ENCODE peak calls at places on chromosomes 1 and 21, in seven cellular contexts. Y is CD8-positive, alpha-beta T cell; G is astrocyte; P is heart left ventricle; O is psoas muscle; Q is suprapubic skin; V is K562. M is an unnamed sample. For H3K9me3, the result is how much of the 10 kb centered on the place peaks cover.

GRCh38 chr1:47785561-47786271 is 211.5 kb downstream of the TRABD2B start:
- DNase-seq in Y (no peak), G (no peak), P (peak), O (peak), Q (no peak), V (no peak), M (no peak)

GRCh38 chr1:183480971-183481431 is 8.7 kb downstream of the SMG7 start:
- DNase-seq in Y (no peak), G (no peak), P (no peak), O (no peak), Q (no peak), V (no peak), M (no peak)

GRCh38 chr1:226697608-226698544 is 41.2 kb downstream of the ITPKB start:
- DNase-seq in Y (no peak), G (no peak), P (no peak), O (no peak), Q (no peak), V (no peak), M (no peak)

GRCh38 chr1:213669964-213670691 is 317.6 kb upstream of the PROX1 start:
- DNase-seq in Y (peak), G (no peak), P (no peak), O (no peak), Q (no peak), V (no peak), M (no peak)

GRCh38 chr1:10835423-10836421 is 39.3 kb upstream of the CASZ1 start:
- DNase-seq in Y (no peak), G (peak), P (peak), O (peak), Q (no peak), V (peak), M (peak)

GRCh38 chr1:183739082-183739481 is 65.8 kb upstream of the RGL1 start:
- DNase-seq in Y (no peak), G (no peak), P (no peak), O (no peak), Q (no peak), V (no peak), M (no peak)

GRCh38 chr1:31798433-31799195 is 17.2 kb downstream of the SPOCD1 start:
- DNase-seq in Y (no peak), G (peak), P (no peak), O (peak), Q (peak), V (no peak), M (no peak)

GRCh38 chr1:162548170-162548569 is 13.4 kb upstream of the UAP1 start:
- DNase-seq in Y (peak), G (peak), P (no peak), O (peak), Q (peak), V (no peak), M (no peak)

GRCh38 chr1:107952989-107953388 is 12.0 kb downstream of the VAV3 start:
- DNase-seq in Y (no peak), G (no peak), P (no peak), O (no peak), Q (no peak), V (no peak), M (no peak)

GRCh38 chr1:36366091-36366661 is 19.5 kb downstream of the STK40 start:
- DNase-seq in Y (peak), G (peak), P (peak), O (peak), Q (no peak), V (no peak), M (no peak)

GRCh38 chr1:40267767-40268187 is 9.7 kb downstream of the ZMPSTE24 start:
- DNase-seq in Y (no peak), G (peak), P (no peak), O (no peak), Q (no peak), V (no peak), M (peak)

GRCh38 chr21:17514124-17514481 is 1.3 kb downstream of the CXADR start:
- DNase-seq in Y (no peak), G (peak), P (no peak), O (no peak), Q (no peak), V (no peak), M (no peak)

GRCh38 chr1:160837558-160838205 is 25.0 kb downstream of the CD244 start:
- DNase-seq in Y (peak), G (peak), P (peak), O (peak), Q (no peak), V (no peak), M (no peak)

GRCh38 chr1:226979517-226980121 is 39.5 kb downstream of the COQ8A start:
- DNase-seq in Y (no peak), G (no peak), P (peak), O (peak), Q (no peak), V (no peak), M (no peak)

GRCh38 chr1:19384113-19384512 is 72.0 kb downstream of the SLC66A1 start:
- DNase-seq in Y (no peak), G (no peak), P (peak), O (no peak), Q (no peak), V (peak), M (peak)

GRCh38 chr1:61301824-61302652 is 219.7 kb downstream of the NFIA start:
- DNase-seq in Y (no peak), G (no peak), P (no peak), O (no peak), Q (no peak), V (no peak), M (no peak)

GRCh38 chr1:161094481-161094880 is 3.7 kb upstream of the KLHDC9 start:
- DNase-seq in Y (no peak), G (no peak), P (no peak), O (no peak), Q (no peak), V (no peak), M (no peak)

GRCh38 chr1:156075158-156075557 is 7.1 kb downstream of the MEX3A start:
- DNase-seq in Y (no peak), G (no peak), P (no peak), O (no peak), Q (no peak), V (no peak), M (no peak)

GRCh38 chr21:44085491-44086321 is 21.5 kb upstream of the PWP2 start:
- DNase-seq in Y (no peak), G (no peak), P (peak), O (no peak), Q (peak), V (no peak), M (no peak)

GRCh38 chr1:156618853-156619581 is at the start of gene HAPLN2:
- DNase-seq in Y (no peak), G (no peak), P (no peak), O (no peak), Q (no peak), V (peak), M (no peak)

GRCh38 chr1:206453111-206453510 is 17.2 kb upstream of the IKBKE start:
- DNase-seq in Y (no peak), G (no peak), P (no peak), O (no peak), Q (no peak), V (no peak), M (no peak)

GRCh38 chr1:30232288-30232899 is 491.0 kb downstream of the MATN1 start:
- DNase-seq in Y (no peak), G (no peak), P (no peak), O (no peak), Q (no peak), V (peak), M (no peak)

GRCh38 chr21:42375141-42375905 is 9.0 kb upstream of the TFF1 start:
- DNase-seq in Y (no peak), G (no peak), P (no peak), O (no peak), Q (no peak), V (no peak), M (no peak)

GRCh38 chr1:160437432-160438319 is 37.3 kb downstream of the VANGL2 start:
- DNase-seq in Y (no peak), G (no peak), P (no peak), O (no peak), Q (no peak), V (no peak), M (no peak)

GRCh38 chr1:247487057-247487456 is 29.2 kb upstream of the OR2B11 start:
- DNase-seq in Y (peak), G (no peak), P (no peak), O (no peak), Q (no peak), V (peak), M (no peak)

GRCh38 chr1:203564024-203564423 is 62.6 kb upstream of the ATP2B4 start:
- DNase-seq in Y (no peak), G (peak), P (no peak), O (no peak), Q (no peak), V (no peak), M (no peak)

GRCh38 chr1:226541231-226541630 is 7.3 kb upstream of the STUM start:
- DNase-seq in Y (no peak), G (no peak), P (no peak), O (no peak), Q (no peak), V (no peak), M (no peak)

GRCh38 chr1:41615316-41615715 is 130.8 kb upstream of the EDN2 start:
- DNase-seq in Y (no peak), G (no peak), P (no peak), O (no peak), Q (no peak), V (no peak), M (no peak)

GRCh38 chr1:235102993-235103411 is 25.6 kb downstream of the TOMM20 start:
- DNase-seq in Y (no peak), G (no peak), P (no peak), O (no peak), Q (no peak), V (no peak), M (no peak)

GRCh38 chr1:24289937-24290595 is 29.1 kb upstream of the GRHL3 start:
- DNase-seq in Y (no peak), G (peak), P (peak), O (peak), Q (peak), V (no peak), M (peak)

GRCh38 chr1:24154215-24154614 is 11.3 kb upstream of the IL22RA1 start:
- DNase-seq in Y (no peak), G (no peak), P (no peak), O (no peak), Q (no peak), V (no peak), M (no peak)

GRCh38 chr1:22255341-22256212 is 112.7 kb upstream of the WNT4 start:
- DNase-seq in Y (no peak), G (no peak), P (no peak), O (no peak), Q (no peak), V (no peak), M (no peak)

GRCh38 chr1:160189649-160190625 is at the start of gene CASQ1:
- DNase-seq in Y (no peak), G (no peak), P (peak), O (peak), Q (no peak), V (no peak), M (no peak)

GRCh38 chr1:227942021-227942715 is 5.6 kb downstream of the WNT9A start:
- DNase-seq in Y (no peak), G (no peak), P (no peak), O (peak), Q (peak), V (no peak), M (no peak)

GRCh38 chr1:60596791-60597748 is 485.3 kb upstream of the NFIA start:
- DNase-seq in Y (no peak), G (peak), P (no peak), O (no peak), Q (no peak), V (peak), M (no peak)

GRCh38 chr1:11898086-11898785 is 28.0 kb downstream of the KIAA2013 start:
- DNase-seq in Y (no peak), G (no peak), P (no peak), O (no peak), Q (no peak), V (no peak), M (peak)

GRCh38 chr1:11903210-11903609 is 23.0 kb downstream of the KIAA2013 start:
- DNase-seq in Y (no peak), G (no peak), P (no peak), O (no peak), Q (no peak), V (no peak), M (no peak)

GRCh38 chr1:11893907-11894251 is 32.3 kb downstream of the KIAA2013 start:
- DNase-seq in Y (peak), G (peak), P (peak), O (peak), Q (no peak), V (peak), M (peak)

GRCh38 chr1:11898831-11899467 is 27.3 kb downstream of the KIAA2013 start:
- DNase-seq in Y (no peak), G (no peak), P (no peak), O (no peak), Q (no peak), V (no peak), M (no peak)
- H3K4me3 ChIP-seq in Y (no peak), G (no peak), P (no peak), O (no peak), Q (no peak), V (no peak), M (no peak)

GRCh38 chr1:71345491-71345890 is 264.7 kb upstream of the ZRANB2 start:
- DNase-seq in Y (no peak), G (no peak), P (no peak), O (no peak), Q (no peak), V (no peak), M (no peak)
- H3K9me3 ChIP-seq in Y (under half), G (under half), P (under half), O (under half), Q (under half), V (under half), M (under half)

GRCh38 chr21:33542640-33543504 is at the start of gene SON:
- DNase-seq in Y (peak), G (peak), P (peak), O (peak), Q (peak), V (peak), M (peak)
- TF ChIP-seq CTCF in Y (no peak), G (no peak), P (no peak), O (no peak), Q (no peak), V (no peak), M (no peak)

DNA sequence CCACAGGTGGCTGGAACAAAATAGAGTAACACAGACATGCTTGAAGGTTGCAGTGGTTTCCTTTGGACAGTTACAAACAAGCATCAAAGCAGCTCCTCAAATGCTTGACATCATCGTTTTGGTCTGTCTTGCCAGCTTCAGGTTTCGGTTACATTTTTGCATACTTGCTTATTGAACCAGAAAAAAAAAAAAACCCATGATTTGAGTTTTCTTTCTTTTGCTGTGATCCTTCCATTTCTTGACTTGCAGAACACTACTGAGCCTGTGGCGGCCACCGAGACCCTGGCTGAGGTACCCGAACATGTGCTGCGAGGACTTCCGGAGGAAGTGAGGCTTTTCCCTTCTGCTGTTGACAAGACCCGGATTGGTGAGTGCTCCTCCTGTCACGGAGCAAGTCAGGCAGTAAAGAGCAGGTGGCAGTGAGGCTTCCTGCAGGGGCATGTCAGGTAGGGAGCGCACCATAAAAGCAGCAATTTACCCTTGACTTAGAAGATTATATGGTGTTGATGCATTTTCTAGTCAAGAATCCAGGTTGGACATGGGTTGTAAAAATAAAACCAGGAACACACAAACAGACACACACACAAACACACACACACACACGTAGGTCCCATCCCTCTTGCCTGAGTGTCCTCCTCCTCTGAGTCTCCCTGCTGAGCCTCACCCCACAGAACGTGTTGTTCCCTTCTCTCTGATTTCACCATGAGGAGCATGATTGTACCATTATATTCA is 30.9 kb downstream of the PRDM2 start:
- DNase-seq in Y (peak), G (peak), P (peak), O (peak), Q (no peak), V (no peak), M (no peak)
- H3K4me3 ChIP-seq in Y (peak), G (no peak), P (peak), O (peak), Q (peak), V (no peak), M (no peak)

GRCh38 chr1:2906620-2907019 is 105.1 kb upstream of the TTC34 start:
- DNase-seq in Y (no peak), G (no peak), P (no peak), O (no peak), Q (no peak), V (no peak), M (no peak)

GRCh38 chr1:2907051-2907450 is 105.6 kb upstream of the TTC34 start:
- DNase-seq in Y (no peak), G (no peak), P (no peak), O (no peak), Q (no peak), V (no peak), M (no peak)

GRCh38 chr1:2906105-2906504 is 104.6 kb upstream of the TTC34 start:
- DNase-seq in Y (no peak), G (no peak), P (peak), O (no peak), Q (no peak), V (no peak), M (no peak)

GRCh38 chr1:2904191-2904590 is 102.7 kb upstream of the TTC34 start:
- DNase-seq in Y (no peak), G (no peak), P (no peak), O (no peak), Q (no peak), V (no peak), M (no peak)

GRCh38 chr1:2905356-2905755 is 103.9 kb upstream of the TTC34 start:
- DNase-seq in Y (no peak), G (no peak), P (no peak), O (no peak), Q (no peak), V (no peak), M (no peak)
- H3K9me3 ChIP-seq in Y (under half), G (under half), P (under half), O (under half), Q (under half), V (under half), M (under half)

GRCh38 chr1:17950728-17951127 is 156.9 kb upstream of the IGSF21 start:
- DNase-seq in Y (no peak), G (no peak), P (no peak), O (no peak), Q (no peak), V (no peak), M (no peak)
- TF ChIP-seq CTCF in Y (no peak), G (no peak), P (no peak), O (no peak), Q (no peak), V (no peak), M (no peak)

GRCh38 chr21:25710550-25710949 is 24.2 kb downstream of the ATP5PF start:
- DNase-seq in Y (no peak), G (no peak), P (no peak), O (no peak), Q (no peak), V (no peak), M (no peak)

GRCh38 chr21:25709684-25710265 is 24.9 kb downstream of the ATP5PF start:
- DNase-seq in Y (no peak), G (no peak), P (no peak), O (no peak), Q (no peak), V (no peak), M (no peak)

DNA sequence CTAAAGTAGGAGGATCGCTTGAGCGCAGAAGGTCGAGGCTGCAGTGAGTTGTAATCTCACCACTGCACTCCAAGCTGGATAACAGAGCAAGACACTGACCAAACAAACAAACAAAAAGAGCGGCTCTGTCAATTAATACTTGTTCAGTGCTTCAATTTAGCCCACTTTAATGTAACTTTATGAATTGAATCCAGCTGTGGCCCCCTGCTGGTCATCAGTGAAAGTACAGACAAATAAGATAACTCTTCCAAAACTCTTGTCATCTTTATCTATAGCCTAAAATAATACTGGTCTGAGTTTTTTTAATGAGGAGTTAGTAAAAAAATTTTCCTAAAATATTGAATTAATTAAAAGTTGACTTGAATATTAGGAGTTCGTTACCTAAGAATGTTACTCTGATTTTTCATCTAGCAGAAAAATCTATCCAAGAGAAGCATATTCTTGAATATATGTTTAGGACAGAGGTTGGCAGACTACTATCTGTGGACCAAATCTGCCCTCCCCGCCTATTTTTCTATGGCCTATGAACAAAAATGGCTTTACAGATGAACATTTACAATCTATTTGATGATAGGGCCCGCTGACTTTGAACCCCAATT is 26.1 kb downstream of the ATP5PF start:
- DNase-seq in Y (peak), G (peak), P (peak), O (no peak), Q (no peak), V (peak), M (no peak)
- H3K4me3 ChIP-seq in Y (no peak), G (no peak), P (no peak), O (no peak), Q (no peak), V (no peak), M (no peak)

GRCh38 chr21:34008618-34009017 is 64.8 kb upstream of the MRPS6 start:
- DNase-seq in Y (no peak), G (peak), P (no peak), O (no peak), Q (no peak), V (no peak), M (no peak)
- H3K9me3 ChIP-seq in Y (under half), G (under half), P (under half), O (under half), Q (under half), V (under half), M (under half)